ENCODE peak calls at places on chromosomes 4 and X, in eight cellular contexts. G is mammary epithelial cell, A is IMR-90, D is hepatocyte, U is neural progenitor cell, W is astrocyte, I is HCT116, L is GM23248. M is an unnamed sample.

GRCh38 chr4:41468122-41468521 is 69.8 kb upstream of the LIMCH1 start:
- DNase-seq in G (no peak), A (no peak), D (no peak), U (no peak), W (no peak), I (no peak), L (no peak), M (no peak)

GRCh38 chr4:140556372-140557085 is 12.2 kb downstream of the UCP1 start:
- DNase-seq in G (no peak), A (no peak), D (no peak), U (no peak), W (no peak), I (no peak), L (no peak), M (no peak)

GRCh38 chr4:147289181-147289580 is 191.7 kb upstream of the EDNRA start:
- DNase-seq in G (peak; percentile 11), A (no peak), D (no peak), U (no peak), W (no peak), I (no peak), L (no peak), M (no peak)

GRCh38 chr4:48780867-48781219 is 764 bp upstream of the FRYL start:
- DNase-seq in G (no peak), A (peak; percentile 43), D (peak; percentile 52), U (no peak), W (peak; percentile 42), I (no peak), L (peak; percentile 70), M (peak; percentile 75)

GRCh38 chrX:30951003-30951402 is 61.9 kb upstream of the TAB3 start:
- DNase-seq in G (peak; percentile 6), A (no peak), D (no peak), U (no peak), W (no peak), I (no peak), L (no peak), M (no peak)

GRCh38 chrX:71160475-71160874 is 15.8 kb downstream of the NLGN3 start:
- DNase-seq in G (no peak), A (no peak), D (no peak), U (no peak), W (no peak), I (no peak), L (no peak), M (no peak)

GRCh38 chr4:10031663-10032590 is 10.6 kb upstream of the SLC2A9 start:
- DNase-seq in G (no peak), A (no peak), D (no peak), U (peak; percentile 50), W (no peak), I (no peak), L (no peak), M (no peak)

GRCh38 chr4:131534944-131535640 is 1614.0 kb upstream of the PCDH10 start:
- DNase-seq in G (no peak), A (no peak), D (no peak), U (no peak), W (no peak), I (no peak), L (no peak), M (no peak)

GRCh38 chrX:3638280-3638873 is 75.1 kb downstream of the PRKX start:
- DNase-seq in G (peak; percentile 20), A (peak; percentile 48), D (peak; percentile 73), U (peak; percentile 75), W (peak; percentile 20), I (peak; percentile 7), L (peak; percentile 58), M (peak; percentile 84)

GRCh38 chr4:143025111-143025704 is 159.5 kb upstream of the USP38 start:
- DNase-seq in G (peak; percentile 21), A (peak; percentile 33), D (no peak), U (peak; percentile 54), W (peak; percentile 53), I (peak; percentile 50), L (peak; percentile 69), M (peak; percentile 64)

GRCh38 chr4:77178560-77178959 is 21.6 kb downstream of the CCNG2 start:
- DNase-seq in G (no peak), A (no peak), D (no peak), U (peak; percentile 85), W (no peak), I (no peak), L (no peak), M (no peak)

GRCh38 chr4:2847297-2847871 is 3.7 kb downstream of the ADD1 start:
- DNase-seq in G (no peak), A (no peak), D (no peak), U (no peak), W (no peak), I (no peak), L (no peak), M (no peak)

GRCh38 chr4:77052352-77052751 is 23.4 kb downstream of the CCNI start:
- DNase-seq in G (peak; percentile 46), A (peak; percentile 69), D (peak; percentile 63), U (peak; percentile 79), W (no peak), I (peak; percentile 48), L (peak; percentile 71), M (peak; percentile 69)

GRCh38 chr4:149168645-149169044 is 647.0 kb downstream of the IQCM start:
- DNase-seq in G (no peak), A (peak; percentile 44), D (no peak), U (no peak), W (peak; percentile 47), I (no peak), L (no peak), M (no peak)

GRCh38 chr4:147101678-147102077 is 156.0 kb upstream of the TTC29 start:
- DNase-seq in G (no peak), A (peak; percentile 34), D (no peak), U (no peak), W (no peak), I (no peak), L (no peak), M (no peak)

GRCh38 chrX:41677183-41677582 is 11.6 kb upstream of the GPR34 start:
- DNase-seq in G (no peak), A (no peak), D (no peak), U (no peak), W (no peak), I (no peak), L (no peak), M (no peak)

GRCh38 chr4:61336911-61337310 is 136.8 kb downstream of the ADGRL3 start:
- DNase-seq in G (no peak), A (no peak), D (no peak), U (peak; percentile 71), W (no peak), I (no peak), L (no peak), M (no peak)

GRCh38 chr4:94746746-94747145 is 11.0 kb upstream of the BMPR1B start:
- DNase-seq in G (no peak), A (no peak), D (no peak), U (no peak), W (no peak), I (no peak), L (peak; percentile 4), M (no peak)

GRCh38 chr4:78659264-78659663 is 107.7 kb downstream of the ANXA3 start:
- DNase-seq in G (no peak), A (no peak), D (no peak), U (no peak), W (peak; percentile 32), I (no peak), L (no peak), M (no peak)

DNA sequence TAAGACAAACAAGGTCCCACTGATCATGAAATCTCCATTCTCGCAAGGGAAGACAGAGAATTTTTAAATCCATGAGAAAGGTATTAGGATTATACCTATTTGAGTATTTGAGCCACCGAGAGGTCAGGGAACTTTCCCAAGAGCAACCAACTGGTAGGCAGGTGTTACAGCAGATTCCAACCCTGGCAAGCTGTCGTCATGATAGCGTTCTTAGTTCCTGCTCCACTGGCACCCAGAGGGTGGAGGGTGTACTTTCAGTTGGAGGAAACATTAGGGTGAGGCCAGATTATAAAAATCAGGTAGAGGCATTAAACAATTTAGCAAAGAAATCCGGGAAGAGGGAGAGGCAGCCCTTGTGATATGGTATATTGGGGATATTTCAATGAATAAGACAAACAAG is 23.3 kb downstream of the COQ2 start:
- DNase-seq in G (no peak), A (no peak), D (no peak), U (no peak), W (no peak), I (no peak), L (no peak), M (no peak)
- H3K27ac ChIP-seq in G (no peak overlapping the region), A (no peak overlapping the region), D (no peak overlapping the region), U (no peak overlapping the region), W (no peak overlapping the region), I (no peak overlapping the region), L (no peak overlapping the region), M (no peak overlapping the region)

DNA sequence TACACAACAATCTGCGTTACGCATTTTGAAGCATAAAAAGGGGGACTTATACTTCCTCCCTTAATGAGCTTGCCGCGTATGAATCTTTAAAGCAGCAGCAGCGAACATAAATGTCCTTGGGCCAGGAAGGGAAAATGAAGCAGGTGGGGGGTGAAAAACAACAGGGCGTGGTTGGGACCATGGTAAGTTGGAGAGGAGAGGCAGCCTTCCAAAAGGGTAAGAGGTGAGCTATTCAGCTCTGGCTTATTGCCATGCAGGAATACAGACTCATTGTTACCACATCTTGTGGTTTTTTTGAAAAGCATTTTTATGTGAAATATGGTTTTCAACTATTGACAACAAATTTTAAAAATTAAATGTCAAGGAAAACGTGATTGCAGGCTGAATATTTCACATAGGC is 710.7 kb upstream of the FAM241A start:
- DNase-seq in G (peak; percentile 1), A (no peak), D (no peak), U (no peak), W (peak; percentile 27), I (no peak), L (peak; percentile 42), M (no peak)
- H2AFZ ChIP-seq in G (no peak overlapping the region), A (no peak overlapping the region), D (no peak overlapping the region), U (no peak overlapping the region), W (no peak overlapping the region), I (peak overlapping the region; percentile 17), L (no peak overlapping the region), M (no peak overlapping the region)

GRCh38 chrX:16120431-16120830 is 2.9 kb upstream of the GRPR start:
- DNase-seq in G (no peak), A (no peak), D (no peak), U (no peak), W (no peak), I (no peak), L (peak; percentile 1), M (peak; percentile 66)

GRCh38 chrX:16119353-16120220 is 3.8 kb upstream of the GRPR start:
- DNase-seq in G (no peak), A (no peak), D (no peak), U (no peak), W (no peak), I (no peak), L (no peak), M (peak; percentile 69)

GRCh38 chrX:16124201-16124600 is 836 bp downstream of the GRPR start:
- DNase-seq in G (no peak), A (no peak), D (peak; percentile 15), U (no peak), W (no peak), I (no peak), L (no peak), M (no peak)

GRCh38 chrX:16125520-16126149 is 2.3 kb downstream of the GRPR start:
- DNase-seq in G (no peak), A (no peak), D (peak; percentile 9), U (no peak), W (no peak), I (no peak), L (no peak), M (no peak)

GRCh38 chrX:16123222-16123786 is at the start of gene GRPR:
- DNase-seq in G (peak; percentile 80), A (peak; percentile 92), D (peak; percentile 96), U (peak; percentile 96), W (peak; percentile 81), I (peak; percentile 74), L (peak; percentile 88), M (peak; percentile 95)
- H3K4me3 ChIP-seq in G (no peak within 1 kb of the TSS), A (no peak within 1 kb of the TSS), D (no peak within 1 kb of the TSS), U (peak within 1 kb of the TSS; percentile 29), W (no peak within 1 kb of the TSS), I (no peak within 1 kb of the TSS), L (no peak within 1 kb of the TSS), M (no peak within 1 kb of the TSS)

GRCh38 chr4:71380721-71381120 is 41.9 kb downstream of the SLC4A4 start:
- DNase-seq in G (no peak), A (peak; percentile 79), D (peak; percentile 18), U (no peak), W (peak; percentile 52), I (no peak), L (peak; percentile 69), M (no peak)
- H3K27ac ChIP-seq in G (no peak overlapping the region), A (no peak overlapping the region), D (no peak overlapping the region), U (no peak overlapping the region), W (no peak overlapping the region), I (no peak overlapping the region), L (no peak overlapping the region), M (no peak overlapping the region)